ENCODE peak calls at places on chromosomes 3 and 15, in four cellular contexts. W, C, M and T are unnamed samples.

GRCh38 chr3:172135766-172136729 is 96.7 kb downstream of the FNDC3B start:
- DNase-seq in M (no peak), C (peak; percentile 41), W (no peak), T (no peak)

GRCh38 chr3:187150599-187150998 is 11.3 kb upstream of the RPL39L start:
- DNase-seq in W (no peak), M (no peak), C (no peak), T (no peak)

GRCh38 chr15:62020576-62021160 is 39.6 kb downstream of the VPS13C start:
- DNase-seq in C (no peak), W (no peak), M (no peak), T (no peak)

GRCh38 chr3:69299344-69299743 is 86.5 kb downstream of the FRMD4B start:
- DNase-seq in W (no peak), C (no peak), M (no peak), T (no peak)

GRCh38 chr3:181725033-181725775 is 13.5 kb downstream of the SOX2 start:
- DNase-seq in M (no peak), W (no peak), C (no peak), T (no peak)

GRCh38 chr3:133393691-133394474 is 6.0 kb upstream of the BFSP2 start:
- DNase-seq in C (no peak), M (no peak), W (no peak), T (no peak)

GRCh38 chr3:186254676-186255665 is 107.1 kb downstream of the DGKG start:
- DNase-seq in C (no peak), M (peak; percentile 19), W (no peak), T (no peak)

GRCh38 chr3:24474862-24475261 is 19.8 kb downstream of the THRB start:
- DNase-seq in C (no peak), M (no peak), W (no peak), T (no peak)

GRCh38 chr3:22898558-22898957 is 304.6 kb upstream of the UBE2E2 start:
- DNase-seq in C (no peak), M (no peak), W (no peak), T (no peak)

GRCh38 chr3:73391984-73392383 is 232.8 kb downstream of the PDZRN3 start:
- DNase-seq in C (no peak), M (no peak), W (no peak), T (no peak)

GRCh38 chr3:60355825-60356224 is 895.4 kb downstream of the FHIT start:
- DNase-seq in M (no peak), W (no peak), C (no peak), T (no peak)

GRCh38 chr3:51953445-51953844 is 1.7 kb upstream of the GPR62 start:
- DNase-seq in C (no peak), M (no peak), W (no peak), T (no peak)

GRCh38 chr3:180196658-180197057 is 159.9 kb upstream of the PEX5L start:
- DNase-seq in W (no peak), C (no peak), M (no peak), T (no peak)